ENCODE peak calls at places on chromosomes 3 and 15, in six cellular contexts. F, V, C, O, K and L are unnamed samples.
A peak's percentile ranks its signal among the peaks of the same experiment; 100 is the strongest.

GRCh38 chr15:67859331-67859946 is 19.6 kb upstream of the RNU6-1 start:
- DNase-seq in C (no peak), K (no peak), O (no peak), V (no peak), F (no peak), L (no peak)

GRCh38 chr3:53493997-53494791 is at the start of gene CACNA1D:
- DNase-seq in O (no peak), V (peak; percentile 82), C (peak; percentile 61), F (no peak), K (no peak), L (no peak)

GRCh38 chr3:69972672-69973071 is 26.9 kb upstream of the SAMMSON start:
- DNase-seq in K (no peak), F (no peak), O (no peak), C (no peak), V (no peak), L (no peak)

GRCh38 chr15:52221730-52222129 is 30.5 kb upstream of the GNB5 start:
- DNase-seq in C (peak; percentile 57), F (no peak), V (no peak), O (no peak), K (no peak), L (no peak)

GRCh38 chr3:58101499-58102370 is 93.5 kb downstream of the FLNB start:
- DNase-seq in C (no peak), V (peak; percentile 71), F (no peak), O (no peak), K (no peak), L (no peak)

GRCh38 chr3:49869525-49870126 is at the start of gene CAMKV:
- DNase-seq in C (no peak), F (no peak), V (peak; percentile 21), O (no peak), K (no peak), L (no peak)

GRCh38 chr3:117243657-117244056 is 534.1 kb downstream of the TUSC7 start:
- DNase-seq in C (no peak), F (no peak), V (no peak), K (no peak), O (no peak), L (no peak)

GRCh38 chr15:69591905-69592508 is 139.4 kb downstream of the RPLP1 start:
- DNase-seq in F (no peak), V (peak; percentile 50), K (no peak), O (no peak), C (no peak), L (no peak)

GRCh38 chr3:194257916-194258668 is 93.0 kb downstream of the CPN2 start:
- DNase-seq in C (no peak), V (no peak), K (peak; percentile 2), O (no peak), F (no peak), L (no peak)

GRCh38 chr3:54755746-54756145 is 172.1 kb downstream of the LRTM1 start:
- DNase-seq in V (no peak), F (no peak), C (no peak), K (no peak), O (no peak), L (no peak)

GRCh38 chr15:41429003-41429890 is 12.4 kb downstream of the RTF1 start:
- DNase-seq in C (peak; percentile 86), V (no peak), O (no peak), K (no peak), F (no peak), L (no peak)

GRCh38 chr3:62493116-62493801 is 119.9 kb upstream of the FEZF2 start:
- DNase-seq in F (no peak), V (no peak), O (no peak), C (no peak), K (no peak), L (no peak)

GRCh38 chr3:116141724-116142123 is 303.6 kb downstream of the LSAMP start:
- DNase-seq in F (no peak), C (no peak), O (no peak), V (no peak), K (no peak), L (no peak)

DNA sequence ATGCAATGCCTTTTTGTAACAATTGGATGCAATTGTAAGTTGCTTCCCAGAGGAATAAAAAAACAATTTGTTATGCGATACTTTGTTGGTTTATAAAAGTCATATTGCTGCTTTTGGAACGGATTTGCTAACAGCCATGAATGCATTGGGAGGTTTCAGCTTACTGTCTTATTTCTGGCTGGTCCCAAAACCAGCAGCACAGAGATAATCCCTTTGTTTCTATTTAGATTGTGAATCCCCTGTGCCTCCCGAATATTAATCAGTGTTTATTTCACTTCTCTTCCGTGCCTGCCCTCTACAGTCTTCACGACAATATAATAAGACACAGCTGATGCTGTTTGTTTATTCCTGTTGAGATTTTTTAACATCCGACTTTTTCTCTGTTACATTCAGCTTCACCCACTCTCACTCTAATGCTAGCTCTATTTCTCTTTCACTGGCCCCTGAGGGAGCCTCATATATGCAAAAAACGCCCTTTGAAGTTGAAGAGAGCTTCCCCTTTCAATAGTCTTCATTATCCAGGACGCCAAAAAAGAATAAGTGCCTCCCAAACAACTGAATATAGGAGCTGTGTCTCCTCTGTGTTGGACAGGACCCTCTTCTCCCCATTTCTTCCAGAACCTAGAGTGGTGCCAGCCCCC is 995.2 kb downstream of the ROBO2 start:
- DNase-seq in O (no peak), K (no peak), C (no peak), V (no peak), F (no peak), L (no peak)
- H3K4me3 ChIP-seq in O (no peak overlapping the region), K (no peak overlapping the region), C (no peak overlapping the region), V (no peak overlapping the region), F (no peak overlapping the region), L (no peak overlapping the region)

GRCh38 chr3:24454862-24455261 is 39.8 kb downstream of the THRB start:
- DNase-seq in O (no peak), K (no peak), C (no peak), F (no peak), V (no peak), L (no peak)

GRCh38 chr3:24450142-24450932 is 44.3 kb downstream of the THRB start:
- DNase-seq in K (no peak), F (no peak), C (no peak), V (peak; percentile 53), O (no peak), L (no peak)

GRCh38 chr3:24451461-24452099 is 43.1 kb downstream of the THRB start:
- DNase-seq in F (no peak), V (peak; percentile 27), O (no peak), K (no peak), C (no peak), L (no peak)

GRCh38 chr3:24457719-24458118 is 36.9 kb downstream of the THRB start:
- DNase-seq in V (no peak), K (no peak), F (no peak), O (no peak), C (no peak), L (no peak)

DNA sequence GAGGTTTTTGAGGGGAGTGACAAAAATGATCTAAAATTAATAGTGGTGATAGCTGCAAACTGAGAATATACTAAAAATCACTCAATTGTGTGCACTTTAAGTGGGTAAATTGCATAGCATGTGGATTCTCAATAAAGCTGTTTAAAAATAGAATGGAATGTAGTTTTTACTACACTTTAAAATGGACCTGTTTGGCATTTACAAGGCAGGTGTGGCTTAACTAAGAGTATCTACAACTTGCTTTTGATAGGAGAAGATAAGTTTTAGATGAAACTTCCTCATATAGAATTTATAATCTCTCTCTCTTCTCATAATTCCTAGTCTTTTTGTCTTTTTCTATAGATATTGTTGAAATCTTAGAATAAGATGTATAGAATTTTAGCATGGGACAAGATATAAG is 40.3 kb downstream of the THRB start:
- DNase-seq in K (no peak), O (no peak), V (no peak), F (no peak), C (no peak), L (no peak)
- H3K4me1 ChIP-seq in K (no peaks in the 10 kb centered on the region), O (peaks cover 30% of the 10 kb centered on the region), V (peaks cover 21% of the 10 kb centered on the region), F (no peaks in the 10 kb centered on the region), C (no peaks in the 10 kb centered on the region), L (no peaks in the 10 kb centered on the region)

DNA sequence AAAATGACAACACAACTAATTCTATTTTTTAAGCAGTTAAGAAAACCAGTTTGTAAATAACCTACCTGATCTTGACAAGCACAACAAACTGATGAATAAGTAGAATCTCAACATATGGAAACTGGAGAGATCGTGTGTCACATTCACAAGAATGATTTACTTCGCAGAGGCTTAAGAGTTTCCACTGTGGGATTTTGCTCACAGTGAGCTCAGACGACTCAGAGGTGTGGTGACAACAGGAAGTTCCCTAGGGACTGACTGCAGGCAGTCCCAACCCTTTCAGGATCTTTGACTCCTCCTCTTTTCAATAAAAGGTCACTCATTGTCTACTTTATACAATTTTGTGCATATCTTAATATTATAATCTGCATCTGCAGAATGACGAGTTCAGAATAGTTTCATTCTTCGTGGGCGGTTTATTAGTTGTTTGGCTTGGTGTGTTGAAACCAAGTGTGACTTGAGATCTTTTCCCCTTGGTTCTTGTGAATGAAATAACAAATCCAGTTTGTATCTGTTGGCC is at the start of gene LIPH:
- DNase-seq in C (no peak), O (no peak), V (peak; percentile 38), K (no peak), F (no peak), L (no peak)
- H3K4me3 ChIP-seq in C (no peak within 1 kb of the TSS), O (peak within 1 kb of the TSS; percentile 12), V (no peak within 1 kb of the TSS), K (no peak within 1 kb of the TSS), F (no peak within 1 kb of the TSS), L (no peak within 1 kb of the TSS)

GRCh38 chr15:96896766-96897165 is 566.3 kb downstream of the NR2F2 start:
- DNase-seq in V (no peak), O (no peak), C (no peak), K (no peak), F (no peak), L (no peak)

GRCh38 chr15:96889734-96890480 is 559.4 kb downstream of the NR2F2 start:
- DNase-seq in O (no peak), C (peak; percentile 38), K (no peak), V (no peak), F (no peak), L (no peak)

GRCh38 chr15:96888764-96889163 is 558.3 kb downstream of the NR2F2 start:
- DNase-seq in K (no peak), V (no peak), C (no peak), F (no peak), O (no peak), L (no peak)

GRCh38 chr15:96893159-96893906 is 562.8 kb downstream of the NR2F2 start:
- DNase-seq in C (peak; percentile 30), K (no peak), V (peak; percentile 11), O (no peak), F (no peak), L (no peak)

DNA sequence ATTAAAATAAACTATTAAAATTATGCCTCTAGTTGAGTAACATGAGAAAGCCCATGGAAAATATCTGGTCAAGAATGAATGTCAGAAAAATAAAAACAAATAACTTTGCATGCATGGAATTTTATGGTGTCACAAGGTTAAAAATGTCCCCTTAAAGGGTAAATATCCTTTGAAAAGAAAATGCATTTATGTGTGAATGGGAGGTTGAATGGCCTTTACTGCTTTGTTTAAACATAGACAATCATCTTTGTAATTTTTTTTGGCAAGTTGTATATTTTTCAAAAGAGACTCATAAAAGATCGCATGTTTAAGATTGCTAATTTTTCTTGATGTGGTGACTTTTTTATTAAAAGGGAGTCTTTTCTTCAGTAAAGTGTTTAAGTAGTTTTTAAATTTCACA is 564.2 kb downstream of the NR2F2 start:
- DNase-seq in K (no peak), V (no peak), O (no peak), F (no peak), C (no peak), L (no peak)
- H3K4me1 ChIP-seq in K (no peaks in the 10 kb centered on the region), V (no peaks in the 10 kb centered on the region), O (peaks cover 6% of the 10 kb centered on the region), F (no peaks in the 10 kb centered on the region), C (no peaks in the 10 kb centered on the region), L (no peaks in the 10 kb centered on the region)